ENCODE peak calls at places on chromosomes 16 and 17, in nine cellular contexts. One of them, this sample, is unnamed.

GRCh38 chr16:82585675-82586074 is 41.1 kb upstream of the CDH13 start:
- DNase-seq in psoas muscle: no peak
- DNase-seq in EH: peak
- DNase-seq in CD14-positive monocyte: no peak
- DNase-seq in H7: no peak
- DNase-seq in NCI-H2081: no peak
- DNase-seq in body of pancreas: no peak
- DNase-seq in SHP77: no peak
- DNase-seq in AG09319: no peak
- DNase-seq in this sample: peak

GRCh38 chr17:32429598-32429997 is 14.7 kb upstream of the PSMD11 start:
- DNase-seq in H7: no peak
- DNase-seq in AG09319: no peak
- DNase-seq in CD14-positive monocyte: no peak
- DNase-seq in EH: no peak
- DNase-seq in body of pancreas: no peak
- DNase-seq in SHP77: no peak
- DNase-seq in NCI-H2081: no peak
- DNase-seq in psoas muscle: no peak
- DNase-seq in this sample: no peak

GRCh38 chr17:48578616-48579560 is 738 bp upstream of the HOXB4 start:
- DNase-seq in EH: no peak
- DNase-seq in psoas muscle: no peak
- DNase-seq in body of pancreas: no peak
- DNase-seq in CD14-positive monocyte: no peak
- DNase-seq in SHP77: no peak
- DNase-seq in NCI-H2081: peak
- DNase-seq in H7: peak
- DNase-seq in AG09319: no peak
- DNase-seq in this sample: no peak

GRCh38 chr17:73400915-73401545 is 89.2 kb upstream of the CDC42EP4 start:
- DNase-seq in AG09319: no peak
- DNase-seq in EH: no peak
- DNase-seq in SHP77: no peak
- DNase-seq in psoas muscle: no peak
- DNase-seq in H7: no peak
- DNase-seq in CD14-positive monocyte: no peak
- DNase-seq in body of pancreas: no peak
- DNase-seq in NCI-H2081: peak
- DNase-seq in this sample: no peak

GRCh38 chr16:84455031-84455430 is 49.4 kb downstream of the MEAK7 start:
- DNase-seq in AG09319: no peak
- DNase-seq in psoas muscle: no peak
- DNase-seq in CD14-positive monocyte: no peak
- DNase-seq in H7: no peak
- DNase-seq in EH: no peak
- DNase-seq in body of pancreas: no peak
- DNase-seq in SHP77: no peak
- DNase-seq in NCI-H2081: no peak
- DNase-seq in this sample: no peak

GRCh38 chr16:88533381-88533831 is 36.8 kb upstream of the ZC3H18 start:
- DNase-seq in AG09319: no peak
- DNase-seq in EH: peak
- DNase-seq in psoas muscle: peak
- DNase-seq in body of pancreas: no peak
- DNase-seq in H7: no peak
- DNase-seq in NCI-H2081: no peak
- DNase-seq in CD14-positive monocyte: no peak
- DNase-seq in SHP77: peak
- DNase-seq in this sample: peak

GRCh38 chr17:68381076-68381900 is 76.0 kb downstream of the WIPI1 start:
- DNase-seq in AG09319: peak
- DNase-seq in H7: no peak
- DNase-seq in body of pancreas: peak
- DNase-seq in psoas muscle: peak
- DNase-seq in SHP77: no peak
- DNase-seq in CD14-positive monocyte: peak
- DNase-seq in NCI-H2081: no peak
- DNase-seq in EH: peak
- DNase-seq in this sample: peak

GRCh38 chr17:50640701-50641338 is 6.1 kb downstream of the ABCC3 start:
- DNase-seq in body of pancreas: no peak
- DNase-seq in AG09319: no peak
- DNase-seq in NCI-H2081: no peak
- DNase-seq in EH: peak
- DNase-seq in CD14-positive monocyte: peak
- DNase-seq in H7: no peak
- DNase-seq in psoas muscle: no peak
- DNase-seq in SHP77: no peak
- DNase-seq in this sample: no peak

GRCh38 chr17:1994707-1995106 is 30.4 kb downstream of the RTN4RL1 start:
- DNase-seq in SHP77: no peak
- DNase-seq in AG09319: no peak
- DNase-seq in NCI-H2081: no peak
- DNase-seq in EH: no peak
- DNase-seq in H7: no peak
- DNase-seq in psoas muscle: no peak
- DNase-seq in CD14-positive monocyte: no peak
- DNase-seq in body of pancreas: no peak
- DNase-seq in this sample: no peak

GRCh38 chr17:74814453-74814852 is 38.3 kb upstream of the NAT9 start:
- DNase-seq in AG09319: no peak
- DNase-seq in body of pancreas: no peak
- DNase-seq in EH: no peak
- DNase-seq in SHP77: no peak
- DNase-seq in CD14-positive monocyte: no peak
- DNase-seq in psoas muscle: no peak
- DNase-seq in NCI-H2081: no peak
- DNase-seq in H7: peak
- DNase-seq in this sample: no peak

GRCh38 chr17:66602659-66603363 is 232.1 kb upstream of the CACNG5 start:
- DNase-seq in SHP77: no peak
- DNase-seq in psoas muscle: no peak
- DNase-seq in AG09319: no peak
- DNase-seq in body of pancreas: no peak
- DNase-seq in NCI-H2081: no peak
- DNase-seq in H7: peak
- DNase-seq in EH: peak
- DNase-seq in CD14-positive monocyte: no peak
- DNase-seq in this sample: peak

GRCh38 chr16:28623172-28623711 is 13.4 kb upstream of the SULT1A1 start:
- DNase-seq in body of pancreas: peak
- DNase-seq in CD14-positive monocyte: no peak
- DNase-seq in psoas muscle: peak
- DNase-seq in AG09319: no peak
- DNase-seq in SHP77: peak
- DNase-seq in EH: no peak
- DNase-seq in NCI-H2081: peak
- DNase-seq in H7: peak
- DNase-seq in this sample: no peak

GRCh38 chr17:39195568-39196160 is 1.8 kb downstream of the CACNB1 start:
- DNase-seq in body of pancreas: no peak
- DNase-seq in H7: no peak
- DNase-seq in SHP77: no peak
- DNase-seq in AG09319: no peak
- DNase-seq in CD14-positive monocyte: no peak
- DNase-seq in EH: no peak
- DNase-seq in psoas muscle: no peak
- DNase-seq in NCI-H2081: no peak
- DNase-seq in this sample: no peak

GRCh38 chr16:84547539-84548058 is 43.1 kb upstream of the MEAK7 start:
- DNase-seq in body of pancreas: no peak
- DNase-seq in CD14-positive monocyte: no peak
- DNase-seq in psoas muscle: no peak
- DNase-seq in EH: no peak
- DNase-seq in NCI-H2081: no peak
- DNase-seq in SHP77: no peak
- DNase-seq in AG09319: no peak
- DNase-seq in H7: no peak
- DNase-seq in this sample: no peak

GRCh38 chr17:70558821-70559220 is 389.5 kb downstream of the KCNJ2 start:
- DNase-seq in body of pancreas: no peak
- DNase-seq in H7: no peak
- DNase-seq in AG09319: no peak
- DNase-seq in EH: no peak
- DNase-seq in psoas muscle: no peak
- DNase-seq in NCI-H2081: no peak
- DNase-seq in CD14-positive monocyte: no peak
- DNase-seq in SHP77: no peak
- DNase-seq in this sample: no peak

GRCh38 chr16:86892509-86892908 is 314.2 kb downstream of the FOXL1 start:
- DNase-seq in body of pancreas: no peak
- DNase-seq in SHP77: no peak
- DNase-seq in CD14-positive monocyte: no peak
- DNase-seq in H7: no peak
- DNase-seq in NCI-H2081: no peak
- DNase-seq in AG09319: no peak
- DNase-seq in psoas muscle: no peak
- DNase-seq in EH: peak
- DNase-seq in this sample: no peak

GRCh38 chr17:57286372-57287105 is 30.2 kb downstream of the MSI2 start:
- DNase-seq in NCI-H2081: peak
- DNase-seq in H7: no peak
- DNase-seq in body of pancreas: no peak
- DNase-seq in CD14-positive monocyte: no peak
- DNase-seq in EH: no peak
- DNase-seq in SHP77: no peak
- DNase-seq in psoas muscle: no peak
- DNase-seq in AG09319: no peak
- DNase-seq in this sample: no peak

GRCh38 chr16:82655315-82655714 is 28.5 kb downstream of the CDH13 start:
- DNase-seq in CD14-positive monocyte: no peak
- DNase-seq in H7: no peak
- DNase-seq in AG09319: no peak
- DNase-seq in EH: peak
- DNase-seq in body of pancreas: peak
- DNase-seq in SHP77: no peak
- DNase-seq in psoas muscle: no peak
- DNase-seq in NCI-H2081: no peak
- DNase-seq in this sample: peak

GRCh38 chr17:16001498-16001897 is 1.9 kb downstream of the TTC19 start:
- DNase-seq in AG09319: no peak
- DNase-seq in body of pancreas: no peak
- DNase-seq in NCI-H2081: no peak
- DNase-seq in H7: no peak
- DNase-seq in SHP77: no peak
- DNase-seq in EH: peak
- DNase-seq in psoas muscle: no peak
- DNase-seq in CD14-positive monocyte: no peak
- DNase-seq in this sample: peak

GRCh38 chr17:27456681-27457404 is 595 bp downstream of the KSR1 start:
- DNase-seq in SHP77: no peak
- DNase-seq in psoas muscle: peak
- DNase-seq in AG09319: no peak
- DNase-seq in body of pancreas: peak
- DNase-seq in H7: peak
- DNase-seq in CD14-positive monocyte: no peak
- DNase-seq in NCI-H2081: no peak
- DNase-seq in EH: no peak
- DNase-seq in this sample: no peak

GRCh38 chr17:3710951-3711383 is 12.7 kb upstream of the HASPIN start:
- DNase-seq in SHP77: no peak
- DNase-seq in NCI-H2081: no peak
- DNase-seq in body of pancreas: peak
- DNase-seq in CD14-positive monocyte: peak
- DNase-seq in H7: no peak
- DNase-seq in psoas muscle: no peak
- DNase-seq in AG09319: no peak
- DNase-seq in EH: peak
- DNase-seq in this sample: peak

GRCh38 chr17:20184977-20185619 is 175.9 kb downstream of the SPECC1 start:
- DNase-seq in AG09319: no peak
- DNase-seq in CD14-positive monocyte: peak
- DNase-seq in body of pancreas: peak
- DNase-seq in psoas muscle: no peak
- DNase-seq in EH: peak
- DNase-seq in SHP77: no peak
- DNase-seq in NCI-H2081: no peak
- DNase-seq in H7: no peak
- DNase-seq in this sample: no peak

GRCh38 chr17:65660947-65661346 is 99.5 kb upstream of the AXIN2 start:
- DNase-seq in SHP77: no peak
- DNase-seq in body of pancreas: peak
- DNase-seq in H7: no peak
- DNase-seq in AG09319: peak
- DNase-seq in NCI-H2081: no peak
- DNase-seq in CD14-positive monocyte: no peak
- DNase-seq in psoas muscle: no peak
- DNase-seq in EH: peak
- DNase-seq in this sample: peak

GRCh38 chr17:40118093-40118492 is 3.7 kb upstream of the MSL1 start:
- DNase-seq in SHP77: no peak
- DNase-seq in AG09319: no peak
- DNase-seq in EH: no peak
- DNase-seq in CD14-positive monocyte: no peak
- DNase-seq in H7: no peak
- DNase-seq in NCI-H2081: no peak
- DNase-seq in psoas muscle: no peak
- DNase-seq in body of pancreas: no peak
- DNase-seq in this sample: no peak

GRCh38 chr16:21704733-21705132 is 41.0 kb downstream of the OTOA start:
- DNase-seq in body of pancreas: no peak
- DNase-seq in NCI-H2081: no peak
- DNase-seq in CD14-positive monocyte: no peak
- DNase-seq in EH: no peak
- DNase-seq in H7: no peak
- DNase-seq in AG09319: no peak
- DNase-seq in SHP77: no peak
- DNase-seq in psoas muscle: no peak
- DNase-seq in this sample: no peak

GRCh38 chr16:27096375-27096774 is 29.6 kb downstream of the C16orf82 start:
- DNase-seq in EH: no peak
- DNase-seq in AG09319: no peak
- DNase-seq in H7: no peak
- DNase-seq in SHP77: no peak
- DNase-seq in NCI-H2081: no peak
- DNase-seq in psoas muscle: no peak
- DNase-seq in CD14-positive monocyte: no peak
- DNase-seq in body of pancreas: no peak
- DNase-seq in this sample: no peak

GRCh38 chr16:85430523-85431381 is 182.4 kb upstream of the GSE1 start:
- DNase-seq in psoas muscle: peak
- DNase-seq in CD14-positive monocyte: peak
- DNase-seq in H7: peak
- DNase-seq in SHP77: no peak
- DNase-seq in EH: no peak
- DNase-seq in AG09319: no peak
- DNase-seq in NCI-H2081: no peak
- DNase-seq in body of pancreas: peak
- DNase-seq in this sample: no peak

GRCh38 chr16:630815-631405 is at the start of gene WFIKKN1:
- DNase-seq in AG09319: no peak
- DNase-seq in psoas muscle: peak
- DNase-seq in NCI-H2081: no peak
- DNase-seq in SHP77: no peak
- DNase-seq in H7: peak
- DNase-seq in body of pancreas: peak
- DNase-seq in CD14-positive monocyte: no peak
- DNase-seq in EH: no peak
- DNase-seq in this sample: no peak

GRCh38 chr17:49723423-49723822 is 15.7 kb upstream of the SLC35B1 start:
- DNase-seq in SHP77: no peak
- DNase-seq in CD14-positive monocyte: no peak
- DNase-seq in EH: no peak
- DNase-seq in psoas muscle: peak
- DNase-seq in body of pancreas: peak
- DNase-seq in H7: no peak
- DNase-seq in NCI-H2081: no peak
- DNase-seq in AG09319: no peak
- DNase-seq in this sample: no peak

GRCh38 chr17:13395346-13395745 is 206.4 kb downstream of the HS3ST3A1 start:
- DNase-seq in NCI-H2081: no peak
- DNase-seq in EH: no peak
- DNase-seq in CD14-positive monocyte: no peak
- DNase-seq in body of pancreas: no peak
- DNase-seq in psoas muscle: no peak
- DNase-seq in H7: no peak
- DNase-seq in AG09319: peak
- DNase-seq in SHP77: no peak
- DNase-seq in this sample: peak

This sample was measured in AG10803.